ENCODE peak calls at places on chromosome 9, in nine cellular contexts. X, V, Y, P, G, B, L, T and M are unnamed samples.

GRCh38 chr9:36571333-36571732 is 1.4 kb upstream of the MELK start:
- DNase-seq in X (no peak), P (no peak), V (no peak), Y (no peak), T (no peak), G (no peak), B (no peak), L (no peak), M (no peak)

GRCh38 chr9:23725279-23725946 is 100.6 kb downstream of the ELAVL2 start:
- DNase-seq in B (no peak), G (no peak), P (no peak), L (no peak), T (no peak), Y (no peak), X (no peak), V (no peak), M (no peak)

GRCh38 chr9:100473271-100474081 is 527 bp downstream of the TMEFF1 start:
- DNase-seq in V (no peak), Y (peak), T (no peak), G (no peak), B (peak), X (peak), L (peak), P (no peak), M (no peak)

GRCh38 chr9:114278881-114279570 is 43.9 kb upstream of the ORM1 start:
- DNase-seq in P (peak), Y (no peak), B (no peak), X (no peak), G (no peak), T (no peak), V (peak), L (peak), M (no peak)

GRCh38 chr9:36470891-36471290 is 70.8 kb upstream of the RNF38 start:
- DNase-seq in L (peak), T (no peak), X (peak), V (peak), B (peak), G (peak), Y (peak), P (peak), M (peak)

GRCh38 chr9:115606851-115607250 is 488.9 kb upstream of the TNC start:
- DNase-seq in Y (no peak), X (no peak), L (no peak), G (no peak), P (no peak), T (no peak), B (no peak), V (no peak), M (no peak)

GRCh38 chr9:12874395-12874794 is 99.6 kb downstream of the LURAP1L start:
- DNase-seq in G (no peak), P (no peak), L (no peak), Y (no peak), V (no peak), B (no peak), T (no peak), X (no peak), M (no peak)

GRCh38 chr9:77514886-77515711 is 133.0 kb downstream of the GNA14 start:
- DNase-seq in B (no peak), Y (no peak), T (no peak), V (peak), L (no peak), P (peak), X (no peak), G (no peak), M (no peak)

GRCh38 chr9:136726631-136727191 is 14.3 kb downstream of the DIPK1B start:
- DNase-seq in L (no peak), T (no peak), G (peak), P (peak), Y (no peak), V (peak), X (peak), B (peak), M (peak)

GRCh38 chr9:4258321-4259093 is 41.4 kb downstream of the GLIS3 start:
- DNase-seq in B (no peak), Y (no peak), G (no peak), P (peak), V (no peak), T (no peak), X (no peak), L (peak), M (no peak)

GRCh38 chr9:1024112-1024511 is 26.0 kb upstream of the DMRT2 start:
- DNase-seq in L (no peak), V (no peak), B (no peak), X (no peak), Y (no peak), G (no peak), P (no peak), T (no peak), M (no peak)